ENCODE peak calls at places on chromosomes 1 and 21, in six cellular contexts. T is naive thymus-derived CD4-positive, alpha-beta T cell; X is psoas muscle; L is adrenal gland; W is transverse colon; V is neuronal stem cell. R is an unnamed sample. For H3K27me3, the result is how much of the 10 kb centered on the place peaks cover.

GRCh38 chr1:39398278-39399010 is 93.0 kb upstream of the BMP8A start:
- DNase-seq in T (no peak), V (no peak), W (peak), X (peak), L (peak), R (peak)

GRCh38 chr21:20463362-20463761 is 534.8 kb upstream of the NCAM2 start:
- DNase-seq in V (no peak), L (no peak), X (no peak), W (no peak), T (no peak), R (no peak)

GRCh38 chr1:174204697-174205308 is 45.5 kb downstream of the RABGAP1L start:
- DNase-seq in W (no peak), V (no peak), X (no peak), L (no peak), T (no peak), R (no peak)

GRCh38 chr1:111612006-111612405 is 7.6 kb upstream of the RAP1A start:
- DNase-seq in V (no peak), X (no peak), L (no peak), W (no peak), T (no peak), R (no peak)

GRCh38 chr21:36747815-36748381 is 49.0 kb downstream of the SIM2 start:
- DNase-seq in L (peak), X (peak), W (peak), V (peak), T (no peak), R (peak)

GRCh38 chr1:9399510-9400424 is 107.1 kb downstream of the SPSB1 start:
- DNase-seq in T (no peak), L (peak), X (peak), V (no peak), W (no peak), R (no peak)

GRCh38 chr1:40316595-40317393 is at the start of gene COL9A2:
- DNase-seq in T (peak), V (no peak), L (no peak), W (peak), X (peak), R (peak)

GRCh38 chr1:223652436-223652901 is 13.0 kb downstream of the CAPN8 start:
- DNase-seq in X (no peak), V (peak), T (no peak), L (no peak), W (no peak), R (no peak)

GRCh38 chr1:28966617-28967016 is 52.2 kb downstream of the EPB41 start:
- DNase-seq in L (no peak), T (no peak), W (no peak), X (no peak), V (no peak), R (no peak)

GRCh38 chr1:167161242-167161641 is 59.4 kb upstream of the POU2F1 start:
- DNase-seq in V (no peak), T (no peak), W (no peak), L (no peak), X (no peak), R (no peak)

GRCh38 chr1:183470147-183470960 is 1.9 kb upstream of the SMG7 start:
- DNase-seq in L (peak), T (peak), W (peak), V (peak), X (peak), R (peak)

GRCh38 chr1:202074985-202075773 is 47.5 kb upstream of the GPR37L1 start:
- DNase-seq in T (no peak), W (no peak), L (no peak), X (no peak), V (no peak), R (no peak)

GRCh38 chr1:101005871-101006270 is 19.7 kb downstream of the DPH5 start:
- DNase-seq in V (no peak), W (no peak), X (no peak), T (no peak), L (no peak), R (no peak)

GRCh38 chr1:212162635-212163034 is 122.6 kb upstream of the PPP2R5A start:
- DNase-seq in X (peak), T (peak), W (no peak), L (peak), V (no peak), R (peak)

GRCh38 chr1:90613371-90613770 is 103.7 kb downstream of the BARHL2 start:
- DNase-seq in V (no peak), X (no peak), T (no peak), W (no peak), L (no peak), R (no peak)

GRCh38 chr1:213070399-213070798 is 19.4 kb downstream of the RPS6KC1 start:
- DNase-seq in X (no peak), V (no peak), L (peak), W (no peak), T (no peak), R (peak)

GRCh38 chr1:234102591-234102990 is 198.1 kb downstream of the SLC35F3 start:
- DNase-seq in X (no peak), W (no peak), L (no peak), V (no peak), T (no peak), R (no peak)

GRCh38 chr1:190564117-190564516 is 86.5 kb upstream of the BRINP3 start:
- DNase-seq in L (no peak), T (no peak), V (no peak), X (no peak), W (no peak), R (no peak)

GRCh38 chr1:183039985-183040447 is 16.8 kb downstream of the LAMC1 start:
- DNase-seq in T (no peak), W (no peak), X (no peak), V (no peak), L (no peak), R (no peak)

GRCh38 chr1:150555971-150556865 is 7.0 kb downstream of the ADAMTSL4 start:
- DNase-seq in X (no peak), L (no peak), V (no peak), W (peak), T (no peak), R (no peak)

GRCh38 chr1:23905461-23906025 is 7.6 kb downstream of the CNR2 start:
- DNase-seq in T (no peak), X (no peak), W (no peak), L (no peak), V (no peak), R (no peak)

GRCh38 chr1:23903754-23904153 is 9.4 kb downstream of the CNR2 start:
- DNase-seq in V (no peak), W (no peak), L (no peak), X (no peak), T (no peak), R (no peak)

GRCh38 chr1:23899070-23899469 is 14.1 kb downstream of the CNR2 start:
- DNase-seq in V (no peak), L (no peak), T (no peak), W (no peak), X (no peak), R (no peak)

GRCh38 chr1:23904748-23905357 is 8.3 kb downstream of the CNR2 start:
- DNase-seq in X (no peak), L (no peak), V (no peak), W (no peak), T (no peak), R (peak)

GRCh38 chr1:23902611-23903278 is 10.4 kb downstream of the CNR2 start:
- DNase-seq in V (no peak), L (no peak), X (no peak), T (no peak), W (no peak), R (no peak)
- H3K4me3 ChIP-seq in V (no peak), L (no peak), X (peak), T (no peak), W (peak), R (no peak)

GRCh38 chr1:197911857-197912696 is 5.1 kb upstream of the LHX9 start:
- DNase-seq in W (no peak), X (no peak), T (no peak), L (no peak), V (peak), R (no peak)
- H3K27me3 ChIP-seq in W (half or more), X (half or more), T (half or more), L (half or more), V (half or more), R (under half)

GRCh38 chr1:152410599-152410998 is 3.5 kb downstream of the CRNN start:
- DNase-seq in V (no peak), L (no peak), T (no peak), X (no peak), W (no peak), R (no peak)
- H3K4me3 ChIP-seq in V (no peak), L (no peak), T (no peak), X (no peak), W (no peak), R (no peak)

DNA sequence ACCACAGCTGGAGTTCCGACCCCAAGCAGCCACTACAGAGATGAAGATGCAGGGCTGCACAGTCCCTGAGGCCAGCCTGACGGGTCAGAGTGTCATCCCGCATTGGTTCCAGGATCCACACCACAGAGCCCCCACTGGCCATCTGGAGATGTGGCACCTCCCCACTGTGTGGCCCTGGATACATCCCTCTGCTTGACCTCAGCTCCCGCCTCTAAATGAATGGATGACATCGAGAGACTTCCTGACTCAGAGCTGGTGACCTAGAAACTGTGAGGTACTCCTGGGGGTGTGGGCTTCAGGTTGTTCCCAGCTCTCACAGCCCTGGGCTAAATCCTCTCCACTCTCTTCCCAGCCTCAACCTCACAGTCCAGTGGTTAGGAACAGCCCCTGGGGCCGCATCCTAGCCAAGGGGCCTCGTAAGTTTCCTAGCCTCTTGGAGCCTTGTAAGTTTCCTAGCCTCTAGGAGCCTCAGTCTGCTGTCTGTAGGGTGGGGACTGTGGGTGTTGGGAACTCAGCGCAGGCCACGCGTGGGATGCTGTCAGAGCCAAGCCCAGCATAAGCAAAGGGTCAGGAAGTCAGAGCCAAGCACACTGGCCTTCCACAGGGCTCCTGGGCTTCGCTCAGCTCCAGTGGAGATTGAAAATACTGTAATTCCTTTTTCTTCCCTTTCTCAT is 87.5 kb upstream of the RUNX3 start:
- DNase-seq in T (no peak), V (no peak), L (no peak), W (no peak), X (no peak), R (no peak)
- H3K27me3 ChIP-seq in T (under half), V (under half), L (under half), W (under half), X (under half), R (under half)

GRCh38 chr1:30198805-30199403 is 524.5 kb downstream of the MATN1 start:
- DNase-seq in W (no peak), L (no peak), V (no peak), T (no peak), X (no peak), R (no peak)

GRCh38 chr1:30201015-30201414 is 522.4 kb downstream of the MATN1 start:
- DNase-seq in L (no peak), X (no peak), W (no peak), T (no peak), V (no peak), R (no peak)

GRCh38 chr1:30200161-30200560 is 523.2 kb downstream of the MATN1 start:
- DNase-seq in W (no peak), V (no peak), X (no peak), L (no peak), T (no peak), R (no peak)

GRCh38 chr1:30197959-30198760 is 525.2 kb downstream of the MATN1 start:
- DNase-seq in X (no peak), T (no peak), L (no peak), V (no peak), W (no peak), R (no peak)

DNA sequence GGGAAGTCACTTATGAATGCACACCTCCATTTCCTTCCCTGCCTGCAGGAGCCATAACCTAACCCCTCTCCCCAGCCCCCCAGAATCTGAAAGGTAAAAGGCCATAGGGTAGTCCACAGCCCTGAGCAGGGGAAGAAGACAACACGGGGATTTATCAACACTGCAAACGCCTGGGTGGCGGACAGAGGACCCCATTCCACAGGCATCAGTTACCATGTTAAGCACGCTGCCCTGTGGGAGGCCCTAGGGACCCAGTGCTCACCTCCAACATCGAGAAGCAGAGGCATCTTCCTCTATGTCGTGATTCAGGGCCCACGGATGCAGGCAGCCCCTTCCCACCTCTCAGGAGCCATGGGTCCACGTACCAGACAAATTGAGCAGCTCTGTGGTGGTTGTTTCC is 523.8 kb downstream of the MATN1 start:
- DNase-seq in W (no peak), X (no peak), V (no peak), T (no peak), L (no peak), R (no peak)
- H3K4me3 ChIP-seq in W (no peak), X (no peak), V (no peak), T (no peak), L (no peak), R (no peak)

DNA sequence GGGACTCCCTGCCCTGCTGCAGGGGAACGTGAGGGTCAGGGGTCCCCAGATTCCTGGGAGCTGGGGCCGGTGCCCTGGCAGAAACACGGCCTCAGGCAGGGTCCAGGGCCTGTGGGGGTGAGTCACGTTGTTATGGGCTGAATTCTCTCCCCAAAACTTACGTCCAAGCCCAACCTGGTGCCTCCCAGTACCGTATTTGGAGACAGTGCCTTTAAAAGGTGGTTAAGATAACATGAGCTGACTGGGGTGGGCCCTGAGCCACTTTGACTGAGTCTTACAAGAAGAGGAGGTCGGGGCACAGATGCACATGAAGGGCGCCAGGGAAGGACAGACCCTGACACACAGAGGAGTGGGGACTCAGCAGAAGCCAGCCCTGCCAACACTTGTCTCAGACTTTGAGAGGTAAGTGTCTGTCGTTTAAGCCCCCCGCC is 99.9 kb downstream of the WDR4 start:
- DNase-seq in L (no peak), X (no peak), T (no peak), W (no peak), V (no peak), R (no peak)
- H3K27me3 ChIP-seq in L (under half), X (under half), T (under half), W (under half), V (under half), R (under half)

GRCh38 chr1:228445524-228445866 is 28.8 kb upstream of the TRIM17 start:
- DNase-seq in L (no peak), W (no peak), V (no peak), X (no peak), T (no peak), R (no peak)
- H3K4me3 ChIP-seq in L (no peak), W (peak), V (peak), X (peak), T (peak), R (peak)